ENCODE peak calls at places on chromosomes 1 and 21, in four cellular contexts. Z, U, D and O are unnamed samples.

GRCh38 chr1:39269349-39269748 is 64.9 kb downstream of the MACF1 start:
- DNase-seq in Z (no peak), U (no peak), D (no peak), O (no peak)

GRCh38 chr1:84090447-84091244 is 53.4 kb upstream of the PRKACB start:
- DNase-seq in U (no peak), Z (no peak), D (no peak), O (no peak)

GRCh38 chr21:38696617-38697016 is 109.1 kb upstream of the ETS2 start:
- DNase-seq in Z (no peak), U (no peak), D (no peak), O (peak; percentile 16)

GRCh38 chr21:29825936-29826335 is 113.9 kb downstream of the GRIK1 start:
- DNase-seq in D (no peak), Z (no peak), U (no peak), O (no peak)

GRCh38 chr21:33801424-33802405 is 113.9 kb downstream of the ATP5PO start:
- DNase-seq in Z (no peak), U (peak; percentile 1), D (no peak), O (peak; percentile 24)

GRCh38 chr1:170730443-170730842 is 66.5 kb downstream of the PRRX1 start:
- DNase-seq in D (no peak), U (no peak), Z (no peak), O (no peak)

GRCh38 chr21:46124083-46124925 is 26.4 kb downstream of the COL6A2 start:
- DNase-seq in D (no peak), U (no peak), Z (no peak), O (peak; percentile 7)

GRCh38 chr1:218865591-218865990 is 308.1 kb upstream of the LYPLAL1 start:
- DNase-seq in Z (no peak), D (no peak), U (no peak), O (no peak)

GRCh38 chr21:38303300-38303699 is 46.5 kb downstream of the KCNJ15 start:
- DNase-seq in U (no peak), D (no peak), Z (no peak), O (no peak)

GRCh38 chr1:117696567-117696966 is 90.7 kb downstream of the TENT5C start:
- DNase-seq in D (no peak), Z (no peak), U (no peak), O (no peak)

GRCh38 chr1:151935154-151935553 is 25.8 kb upstream of the THEM4 start:
- DNase-seq in U (no peak), D (no peak), Z (no peak), O (no peak)

GRCh38 chr1:71610489-71610888 is 529.7 kb upstream of the ZRANB2 start:
- DNase-seq in D (no peak), Z (no peak), U (no peak), O (no peak)
- TF ChIP-seq TCF7 in D (no peak), Z (no peak), U (no peak), O (no peak)

DNA sequence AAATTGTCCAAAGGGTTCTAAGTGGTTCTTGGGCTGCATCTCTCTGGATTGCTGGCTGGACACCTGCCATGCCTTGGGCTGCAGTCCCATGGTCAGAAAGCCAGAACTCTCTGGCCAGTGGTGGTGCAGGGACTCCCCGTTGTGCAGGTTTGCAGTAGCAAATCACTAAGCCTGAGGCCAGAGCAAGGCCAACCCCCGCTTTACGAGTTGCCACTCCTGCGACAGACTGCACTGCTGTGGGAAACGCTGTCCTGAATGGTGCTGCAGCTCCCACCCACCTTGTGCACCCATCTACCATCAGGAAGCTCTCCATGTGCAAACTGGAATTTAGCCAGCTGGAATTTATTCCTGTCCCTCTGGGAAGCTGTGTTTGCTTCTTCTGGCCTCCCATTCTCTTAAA is 45.7 kb downstream of the LHX4 start:
- DNase-seq in D (no peak), Z (no peak), U (no peak), O (no peak)
- TF ChIP-seq ATF2 in D (no peak), Z (no peak), U (no peak), O (no peak)

DNA sequence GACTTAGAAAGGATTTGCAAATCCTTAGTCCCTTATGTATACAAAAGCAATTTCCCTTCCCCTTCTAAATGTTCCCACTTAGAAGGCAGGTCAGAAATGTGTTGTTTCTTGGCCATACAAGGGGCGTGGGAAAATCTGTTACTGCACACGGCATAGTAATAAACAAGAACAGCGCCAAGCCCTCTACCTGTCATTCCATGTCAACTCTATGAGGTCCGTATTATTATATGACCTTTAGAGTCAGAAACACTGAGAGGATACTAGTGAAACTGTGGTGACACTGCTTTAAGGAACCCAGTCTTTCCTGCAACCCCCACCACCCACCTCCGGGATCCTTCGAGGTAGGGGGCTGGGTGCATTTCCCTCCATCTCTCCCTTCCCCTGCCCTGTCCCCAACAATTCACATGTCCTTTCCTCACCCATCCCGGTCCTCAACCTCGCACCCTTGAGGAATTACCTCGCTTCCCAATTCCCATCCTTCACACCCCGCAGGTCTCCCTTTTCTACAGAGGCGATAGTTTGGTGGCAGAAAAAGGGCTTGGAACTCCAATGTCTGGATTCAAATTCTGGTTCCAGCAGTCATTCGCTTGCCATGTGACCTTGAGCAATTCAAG is 654 bp downstream of the SDHB start:
- DNase-seq in D (no peak), Z (no peak), U (no peak), O (no peak)
- TF ChIP-seq TCF7 in D (peak; percentile 12), Z (no peak), U (no peak), O (no peak)

DNA sequence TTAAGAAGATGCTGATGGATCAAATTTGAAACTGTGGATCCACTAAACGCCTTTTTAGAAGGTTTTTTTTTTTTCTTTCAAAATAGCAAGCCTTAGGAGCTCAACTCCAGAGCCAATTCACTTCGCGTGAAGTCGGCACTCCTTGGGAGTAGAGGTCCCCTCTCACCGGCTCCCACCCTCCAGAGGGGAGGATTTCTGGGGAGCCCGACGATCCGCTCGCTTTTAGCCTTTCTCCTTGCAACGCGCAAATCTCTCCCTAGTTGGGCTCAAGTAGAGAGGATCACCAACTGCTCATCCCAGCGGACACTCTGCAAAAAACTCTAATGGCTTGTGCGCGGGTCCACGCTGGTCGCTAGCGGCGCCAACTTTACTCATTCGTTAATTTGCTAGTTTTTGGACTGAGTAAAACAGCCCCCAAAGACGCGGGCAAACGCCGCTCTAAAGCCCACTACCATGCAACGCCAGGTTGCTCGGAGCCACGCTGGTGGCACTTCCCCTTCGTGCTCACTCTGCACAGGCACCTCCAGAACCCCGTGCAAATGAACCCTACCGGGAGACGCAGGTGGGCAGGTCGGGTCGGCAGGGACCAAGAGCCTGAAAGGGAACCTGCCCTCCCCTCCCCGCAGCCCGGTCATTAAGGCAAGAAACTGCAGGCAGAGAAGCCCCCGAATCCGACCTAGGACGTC is 1.1 kb downstream of the PLD5 start:
- DNase-seq in Z (no peak), U (no peak), D (no peak), O (peak; percentile 40)
- TF ChIP-seq ATF2 in Z (no peak), U (no peak), D (no peak), O (no peak)

GRCh38 chr1:198024782-198025181 is 107.6 kb downstream of the LHX9 start:
- DNase-seq in D (no peak), Z (no peak), U (no peak), O (no peak)
- TF ChIP-seq TCF7 in D (no peak), Z (no peak), U (no peak), O (no peak)

GRCh38 chr1:184152502-184152901 is 101.0 kb downstream of the TSEN15 start:
- DNase-seq in Z (no peak), D (no peak), U (no peak), O (no peak)
- TF ChIP-seq ATF2 in Z (no peak), D (no peak), U (no peak), O (no peak)